ENCODE peak calls at places on chromosomes 7 and 10, in four cellular contexts. One of them, this sample, is unnamed.

GRCh38 chr7:98395481-98395880 is 5.4 kb downstream of the BAIAP2L1 start:
- DNase-seq in ACHN: no peak
- DNase-seq in T-cell: no peak
- DNase-seq in activated naive CD8-positive, alpha-beta T cell treated with anti-CD3 and anti-CD28 coated beads for 36 hours: no peak
- DNase-seq in this sample: no peak

GRCh38 chr10:47331954-47332353 is 9.7 kb downstream of the GDF2 start:
- DNase-seq in ACHN: no peak
- DNase-seq in T-cell: no peak
- DNase-seq in activated naive CD8-positive, alpha-beta T cell treated with anti-CD3 and anti-CD28 coated beads for 36 hours: no peak
- DNase-seq in this sample: no peak

GRCh38 chr10:127986543-127987466 is 79.9 kb downstream of the PTPRE start:
- DNase-seq in ACHN: no peak
- DNase-seq in T-cell: no peak
- DNase-seq in activated naive CD8-positive, alpha-beta T cell treated with anti-CD3 and anti-CD28 coated beads for 36 hours: no peak
- DNase-seq in this sample: no peak

GRCh38 chr7:156176039-156176438 is 363.8 kb upstream of the SHH start:
- DNase-seq in T-cell: no peak
- DNase-seq in activated naive CD8-positive, alpha-beta T cell treated with anti-CD3 and anti-CD28 coated beads for 36 hours: no peak
- DNase-seq in ACHN: no peak
- DNase-seq in this sample: no peak

GRCh38 chr7:43639858-43640491 is 57.1 kb downstream of the STK17A start:
- DNase-seq in T-cell: no peak
- DNase-seq in activated naive CD8-positive, alpha-beta T cell treated with anti-CD3 and anti-CD28 coated beads for 36 hours: no peak
- DNase-seq in ACHN: no peak
- DNase-seq in this sample: peak

GRCh38 chr7:12322903-12323300 is 80.8 kb downstream of the VWDE start:
- DNase-seq in T-cell: no peak
- DNase-seq in ACHN: no peak
- DNase-seq in activated naive CD8-positive, alpha-beta T cell treated with anti-CD3 and anti-CD28 coated beads for 36 hours: no peak
- DNase-seq in this sample: no peak

GRCh38 chr7:104530243-104530642 is 201.8 kb downstream of the LHFPL3 start:
- DNase-seq in T-cell: no peak
- DNase-seq in activated naive CD8-positive, alpha-beta T cell treated with anti-CD3 and anti-CD28 coated beads for 36 hours: no peak
- DNase-seq in ACHN: no peak
- DNase-seq in this sample: no peak

GRCh38 chr7:158957921-158958471 is 101.6 kb downstream of the DYNC2I1 start:
- DNase-seq in T-cell: peak
- DNase-seq in activated naive CD8-positive, alpha-beta T cell treated with anti-CD3 and anti-CD28 coated beads for 36 hours: peak
- DNase-seq in ACHN: no peak
- DNase-seq in this sample: peak

GRCh38 chr7:150803161-150803860 is 2.7 kb downstream of the TMEM176A start:
- DNase-seq in ACHN: no peak
- DNase-seq in T-cell: no peak
- DNase-seq in activated naive CD8-positive, alpha-beta T cell treated with anti-CD3 and anti-CD28 coated beads for 36 hours: no peak
- DNase-seq in this sample: peak

GRCh38 chr7:38105874-38106483 is 72.1 kb upstream of the STARD3NL start:
- DNase-seq in T-cell: no peak
- DNase-seq in activated naive CD8-positive, alpha-beta T cell treated with anti-CD3 and anti-CD28 coated beads for 36 hours: no peak
- DNase-seq in ACHN: peak
- DNase-seq in this sample: peak

GRCh38 chr7:128029405-128029995 is 1.7 kb downstream of the LRRC4 start:
- DNase-seq in activated naive CD8-positive, alpha-beta T cell treated with anti-CD3 and anti-CD28 coated beads for 36 hours: no peak
- DNase-seq in T-cell: no peak
- DNase-seq in ACHN: no peak
- DNase-seq in this sample: no peak

GRCh38 chr10:118471863-118472262 is 123.6 kb downstream of the PRLHR start:
- DNase-seq in T-cell: no peak
- DNase-seq in ACHN: peak
- DNase-seq in activated naive CD8-positive, alpha-beta T cell treated with anti-CD3 and anti-CD28 coated beads for 36 hours: no peak
- DNase-seq in this sample: no peak

GRCh38 chr10:69237528-69238159 is 17.5 kb downstream of the HKDC1 start:
- DNase-seq in activated naive CD8-positive, alpha-beta T cell treated with anti-CD3 and anti-CD28 coated beads for 36 hours: peak
- DNase-seq in ACHN: peak
- DNase-seq in T-cell: peak
- DNase-seq in this sample: peak

GRCh38 chr10:5618042-5618441 is 48.4 kb downstream of the ASB13 start:
- DNase-seq in T-cell: no peak
- DNase-seq in activated naive CD8-positive, alpha-beta T cell treated with anti-CD3 and anti-CD28 coated beads for 36 hours: no peak
- DNase-seq in ACHN: no peak
- DNase-seq in this sample: no peak

GRCh38 chr7:23277359-23277989 is 21.7 kb upstream of the MALSU1 start:
- DNase-seq in T-cell: peak
- DNase-seq in activated naive CD8-positive, alpha-beta T cell treated with anti-CD3 and anti-CD28 coated beads for 36 hours: no peak
- DNase-seq in ACHN: peak
- DNase-seq in this sample: peak

GRCh38 chr7:76364198-76364584 is 5.4 kb upstream of the YWHAG start:
- DNase-seq in activated naive CD8-positive, alpha-beta T cell treated with anti-CD3 and anti-CD28 coated beads for 36 hours: no peak
- DNase-seq in T-cell: no peak
- DNase-seq in ACHN: peak
- DNase-seq in this sample: no peak

GRCh38 chr10:3452234-3452633 is 279.7 kb upstream of the PITRM1 start:
- DNase-seq in activated naive CD8-positive, alpha-beta T cell treated with anti-CD3 and anti-CD28 coated beads for 36 hours: no peak
- DNase-seq in ACHN: peak
- DNase-seq in T-cell: no peak
- DNase-seq in this sample: no peak

GRCh38 chr7:6026011-6026819 is 5.0 kb upstream of the ANKRD61 start:
- DNase-seq in activated naive CD8-positive, alpha-beta T cell treated with anti-CD3 and anti-CD28 coated beads for 36 hours: peak
- DNase-seq in T-cell: peak
- DNase-seq in ACHN: peak
- DNase-seq in this sample: peak

GRCh38 chr10:77899080-77899477 is 27.5 kb downstream of the DLG5 start:
- DNase-seq in activated naive CD8-positive, alpha-beta T cell treated with anti-CD3 and anti-CD28 coated beads for 36 hours: no peak
- DNase-seq in T-cell: no peak
- DNase-seq in ACHN: peak
- DNase-seq in this sample: no peak

GRCh38 chr10:52229271-52229931 is 84.7 kb upstream of the DKK1 start:
- DNase-seq in T-cell: no peak
- DNase-seq in activated naive CD8-positive, alpha-beta T cell treated with anti-CD3 and anti-CD28 coated beads for 36 hours: no peak
- DNase-seq in ACHN: no peak
- DNase-seq in this sample: no peak

GRCh38 chr10:71433983-71434744 is 37.4 kb downstream of the CDH23 start:
- DNase-seq in activated naive CD8-positive, alpha-beta T cell treated with anti-CD3 and anti-CD28 coated beads for 36 hours: peak
- DNase-seq in ACHN: no peak
- DNase-seq in T-cell: peak
- DNase-seq in this sample: no peak

GRCh38 chr7:96548664-96549063 is 161.0 kb downstream of the SEM1 start:
- DNase-seq in activated naive CD8-positive, alpha-beta T cell treated with anti-CD3 and anti-CD28 coated beads for 36 hours: no peak
- DNase-seq in ACHN: no peak
- DNase-seq in T-cell: no peak
- DNase-seq in this sample: peak

GRCh38 chr10:88974446-88975376 is 15.9 kb upstream of the FAS start:
- DNase-seq in activated naive CD8-positive, alpha-beta T cell treated with anti-CD3 and anti-CD28 coated beads for 36 hours: no peak
- DNase-seq in ACHN: peak
- DNase-seq in T-cell: no peak
- DNase-seq in this sample: no peak

GRCh38 chr7:131476740-131477139 is 79.7 kb downstream of the PODXL start:
- DNase-seq in activated naive CD8-positive, alpha-beta T cell treated with anti-CD3 and anti-CD28 coated beads for 36 hours: no peak
- DNase-seq in T-cell: no peak
- DNase-seq in ACHN: no peak
- DNase-seq in this sample: no peak

GRCh38 chr7:22726849-22727792 is at the start of gene IL6:
- DNase-seq in activated naive CD8-positive, alpha-beta T cell treated with anti-CD3 and anti-CD28 coated beads for 36 hours: peak
- DNase-seq in T-cell: peak
- DNase-seq in ACHN: peak
- DNase-seq in this sample: peak

GRCh38 chr7:24703296-24703695 is 54.0 kb downstream of the GSDME start:
- DNase-seq in activated naive CD8-positive, alpha-beta T cell treated with anti-CD3 and anti-CD28 coated beads for 36 hours: no peak
- DNase-seq in ACHN: no peak
- DNase-seq in T-cell: no peak
- DNase-seq in this sample: no peak

GRCh38 chr7:123627859-123628258 is 26.2 kb downstream of the ASB15 start:
- DNase-seq in ACHN: no peak
- DNase-seq in T-cell: no peak
- DNase-seq in activated naive CD8-positive, alpha-beta T cell treated with anti-CD3 and anti-CD28 coated beads for 36 hours: no peak
- DNase-seq in this sample: no peak

GRCh38 chr7:17564678-17565209 is 266.3 kb downstream of the AHR start:
- DNase-seq in activated naive CD8-positive, alpha-beta T cell treated with anti-CD3 and anti-CD28 coated beads for 36 hours: no peak
- DNase-seq in T-cell: no peak
- DNase-seq in ACHN: no peak
- DNase-seq in this sample: no peak

GRCh38 chr10:114397651-114398145 is 6.6 kb downstream of the AFAP1L2 start:
- DNase-seq in T-cell: no peak
- DNase-seq in activated naive CD8-positive, alpha-beta T cell treated with anti-CD3 and anti-CD28 coated beads for 36 hours: no peak
- DNase-seq in ACHN: no peak
- DNase-seq in this sample: peak

GRCh38 chr10:23293145-23293724 is 51.4 kb downstream of the C10orf67 start:
- DNase-seq in T-cell: peak
- DNase-seq in ACHN: peak
- DNase-seq in activated naive CD8-positive, alpha-beta T cell treated with anti-CD3 and anti-CD28 coated beads for 36 hours: peak
- DNase-seq in this sample: peak